ENCODE peak calls at places on chromosomes 16 and 17, in five cellular contexts. One of them, this sample, is unnamed.

GRCh38 chr17:68749742-68750562 is 148.8 kb upstream of the FAM20A start:
- DNase-seq in heart right ventricle: no peak
- DNase-seq in IMR-90: no peak
- DNase-seq in GM20000: no peak
- DNase-seq in pancreas: no peak
- DNase-seq in this sample: no peak

GRCh38 chr17:81685108-81685507 is 1.3 kb downstream of the HGS start:
- DNase-seq in heart right ventricle: no peak
- DNase-seq in IMR-90: peak
- DNase-seq in GM20000: no peak
- DNase-seq in pancreas: no peak
- DNase-seq in this sample: no peak

GRCh38 chr17:78915872-78916632 is 9.1 kb downstream of the TIMP2 start:
- DNase-seq in heart right ventricle: no peak
- DNase-seq in IMR-90: no peak
- DNase-seq in GM20000: no peak
- DNase-seq in pancreas: peak
- DNase-seq in this sample: no peak

GRCh38 chr17:78442648-78443128 is 64.2 kb downstream of the PGS1 start:
- DNase-seq in heart right ventricle: peak
- DNase-seq in IMR-90: peak
- DNase-seq in GM20000: no peak
- DNase-seq in pancreas: peak
- DNase-seq in this sample: no peak

GRCh38 chr17:8961861-8962260 is 3.6 kb downstream of the PIK3R5 start:
- DNase-seq in heart right ventricle: no peak
- DNase-seq in IMR-90: no peak
- DNase-seq in GM20000: no peak
- DNase-seq in pancreas: no peak
- DNase-seq in this sample: no peak

GRCh38 chr17:2364132-2365116 is 27.1 kb downstream of the SGSM2 start:
- DNase-seq in heart right ventricle: peak
- DNase-seq in IMR-90: no peak
- DNase-seq in GM20000: no peak
- DNase-seq in pancreas: no peak
- DNase-seq in this sample: no peak

GRCh38 chr16:8370374-8371015 is 219.8 kb downstream of the TMEM114 start:
- DNase-seq in heart right ventricle: no peak
- DNase-seq in IMR-90: peak
- DNase-seq in GM20000: no peak
- DNase-seq in pancreas: peak
- DNase-seq in this sample: no peak

GRCh38 chr17:50060951-50061712 is 5.2 kb downstream of the ITGA3 start:
- DNase-seq in heart right ventricle: peak
- DNase-seq in IMR-90: peak
- DNase-seq in GM20000: no peak
- DNase-seq in pancreas: no peak
- DNase-seq in this sample: no peak

GRCh38 chr17:45923511-45924268 is 29.3 kb downstream of the MAPT start:
- DNase-seq in heart right ventricle: no peak
- DNase-seq in IMR-90: peak
- DNase-seq in GM20000: no peak
- DNase-seq in pancreas: no peak
- DNase-seq in this sample: no peak

GRCh38 chr17:21104608-21105007 is 22.2 kb upstream of the DHRS7B start:
- DNase-seq in heart right ventricle: no peak
- DNase-seq in IMR-90: no peak
- DNase-seq in GM20000: no peak
- DNase-seq in pancreas: no peak
- DNase-seq in this sample: no peak

GRCh38 chr16:77289331-77289809 is 90.2 kb downstream of the SYCE1L start:
- DNase-seq in heart right ventricle: no peak
- DNase-seq in IMR-90: peak
- DNase-seq in GM20000: no peak
- DNase-seq in pancreas: no peak
- DNase-seq in this sample: no peak

GRCh38 chr17:9174779-9175574 is 153.7 kb downstream of the NTN1 start:
- DNase-seq in heart right ventricle: peak
- DNase-seq in IMR-90: no peak
- DNase-seq in GM20000: no peak
- DNase-seq in pancreas: no peak
- DNase-seq in this sample: no peak

GRCh38 chr16:84648595-84649510 is 542 bp downstream of the KLHL36 start:
- DNase-seq in heart right ventricle: peak
- DNase-seq in IMR-90: no peak
- DNase-seq in GM20000: peak
- DNase-seq in pancreas: peak
- DNase-seq in this sample: no peak

GRCh38 chr17:27471321-27472269 is 15.3 kb downstream of the KSR1 start:
- DNase-seq in heart right ventricle: no peak
- DNase-seq in IMR-90: peak
- DNase-seq in GM20000: peak
- DNase-seq in pancreas: no peak
- DNase-seq in this sample: peak

GRCh38 chr16:67988675-67989074 is 8.4 kb upstream of the DPEP3 start:
- DNase-seq in heart right ventricle: no peak
- DNase-seq in IMR-90: no peak
- DNase-seq in GM20000: no peak
- DNase-seq in pancreas: no peak
- DNase-seq in this sample: no peak

GRCh38 chr17:27496501-27496943 is 40.3 kb downstream of the KSR1 start:
- DNase-seq in heart right ventricle: no peak
- DNase-seq in IMR-90: no peak
- DNase-seq in GM20000: peak
- DNase-seq in pancreas: peak
- DNase-seq in this sample: no peak

GRCh38 chr17:41869426-41869825 is 4.2 kb upstream of the KLHL11 start:
- DNase-seq in heart right ventricle: no peak
- DNase-seq in IMR-90: no peak
- DNase-seq in GM20000: no peak
- DNase-seq in pancreas: no peak
- DNase-seq in this sample: no peak

GRCh38 chr17:68377771-68378201 is 79.5 kb downstream of the WIPI1 start:
- DNase-seq in heart right ventricle: no peak
- DNase-seq in IMR-90: no peak
- DNase-seq in GM20000: no peak
- DNase-seq in pancreas: no peak
- DNase-seq in this sample: no peak

GRCh38 chr17:80850817-80851216 is 140.8 kb upstream of the CHMP6 start:
- DNase-seq in heart right ventricle: no peak
- DNase-seq in IMR-90: peak
- DNase-seq in GM20000: no peak
- DNase-seq in pancreas: no peak
- DNase-seq in this sample: no peak

GRCh38 chr16:67026570-67026969 is 2.4 kb upstream of the CBFB start:
- DNase-seq in heart right ventricle: no peak
- DNase-seq in IMR-90: no peak
- DNase-seq in GM20000: no peak
- DNase-seq in pancreas: peak
- DNase-seq in this sample: no peak

GRCh38 chr17:51322390-51323029 is 62.2 kb downstream of the UTP18 start:
- DNase-seq in heart right ventricle: no peak
- DNase-seq in IMR-90: peak
- DNase-seq in GM20000: peak
- DNase-seq in pancreas: no peak
- DNase-seq in this sample: no peak

GRCh38 chr17:50443492-50444051 is 17.6 kb downstream of the ACSF2 start:
- DNase-seq in heart right ventricle: no peak
- DNase-seq in IMR-90: peak
- DNase-seq in GM20000: no peak
- DNase-seq in pancreas: no peak
- DNase-seq in this sample: no peak

GRCh38 chr17:79220715-79221291 is 146.2 kb downstream of the ENGASE start:
- DNase-seq in heart right ventricle: no peak
- DNase-seq in IMR-90: no peak
- DNase-seq in GM20000: no peak
- DNase-seq in pancreas: no peak
- DNase-seq in this sample: no peak

GRCh38 chr16:89495121-89495520 is 4.8 kb upstream of the ANKRD11 start:
- DNase-seq in heart right ventricle: no peak
- DNase-seq in IMR-90: peak
- DNase-seq in GM20000: no peak
- DNase-seq in pancreas: no peak
- DNase-seq in this sample: no peak

GRCh38 chr16:70576431-70577255 is 53.0 kb downstream of the SF3B3 start:
- DNase-seq in heart right ventricle: no peak
- DNase-seq in IMR-90: peak
- DNase-seq in GM20000: peak
- DNase-seq in pancreas: no peak
- DNase-seq in this sample: peak

GRCh38 chr16:8924214-8924613 is 39.5 kb downstream of the USP7 start:
- DNase-seq in heart right ventricle: peak
- DNase-seq in IMR-90: no peak
- DNase-seq in GM20000: no peak
- DNase-seq in pancreas: peak
- DNase-seq in this sample: no peak

GRCh38 chr17:12522743-12523181 is 142.9 kb upstream of the MYOCD start:
- DNase-seq in heart right ventricle: no peak
- DNase-seq in IMR-90: peak
- DNase-seq in GM20000: no peak
- DNase-seq in pancreas: no peak
- DNase-seq in this sample: no peak

GRCh38 chr16:55204094-55204493 is 119.9 kb upstream of the IRX6 start:
- DNase-seq in heart right ventricle: no peak
- DNase-seq in IMR-90: no peak
- DNase-seq in GM20000: no peak
- DNase-seq in pancreas: no peak
- DNase-seq in this sample: no peak

GRCh38 chr16:10165643-10166042 is 16.6 kb downstream of the GRIN2A start:
- DNase-seq in heart right ventricle: no peak
- DNase-seq in IMR-90: no peak
- DNase-seq in GM20000: no peak
- DNase-seq in pancreas: no peak
- DNase-seq in this sample: no peak

GRCh38 chr17:5629133-5629532 is 44.8 kb upstream of the NLRP1 start:
- DNase-seq in heart right ventricle: no peak
- DNase-seq in IMR-90: no peak
- DNase-seq in GM20000: no peak
- DNase-seq in pancreas: no peak
- DNase-seq in this sample: no peak

GRCh38 chr16:30473231-30474061 is 904 bp downstream of the ITGAL start:
- DNase-seq in heart right ventricle: peak
- DNase-seq in IMR-90: no peak
- DNase-seq in GM20000: peak
- DNase-seq in pancreas: no peak
- DNase-seq in this sample: no peak

GRCh38 chr16:1712791-1713261 is 6.8 kb downstream of the MAPK8IP3 start:
- DNase-seq in heart right ventricle: no peak
- DNase-seq in IMR-90: peak
- DNase-seq in GM20000: no peak
- DNase-seq in pancreas: no peak
- DNase-seq in this sample: no peak
- TF ChIP-seq CTCF in heart right ventricle: no peak
- TF ChIP-seq CTCF in IMR-90: no peak
- TF ChIP-seq CTCF in GM20000: no peak
- TF ChIP-seq CTCF in pancreas: no peak
- TF ChIP-seq CTCF in this sample: no peak

DNA sequence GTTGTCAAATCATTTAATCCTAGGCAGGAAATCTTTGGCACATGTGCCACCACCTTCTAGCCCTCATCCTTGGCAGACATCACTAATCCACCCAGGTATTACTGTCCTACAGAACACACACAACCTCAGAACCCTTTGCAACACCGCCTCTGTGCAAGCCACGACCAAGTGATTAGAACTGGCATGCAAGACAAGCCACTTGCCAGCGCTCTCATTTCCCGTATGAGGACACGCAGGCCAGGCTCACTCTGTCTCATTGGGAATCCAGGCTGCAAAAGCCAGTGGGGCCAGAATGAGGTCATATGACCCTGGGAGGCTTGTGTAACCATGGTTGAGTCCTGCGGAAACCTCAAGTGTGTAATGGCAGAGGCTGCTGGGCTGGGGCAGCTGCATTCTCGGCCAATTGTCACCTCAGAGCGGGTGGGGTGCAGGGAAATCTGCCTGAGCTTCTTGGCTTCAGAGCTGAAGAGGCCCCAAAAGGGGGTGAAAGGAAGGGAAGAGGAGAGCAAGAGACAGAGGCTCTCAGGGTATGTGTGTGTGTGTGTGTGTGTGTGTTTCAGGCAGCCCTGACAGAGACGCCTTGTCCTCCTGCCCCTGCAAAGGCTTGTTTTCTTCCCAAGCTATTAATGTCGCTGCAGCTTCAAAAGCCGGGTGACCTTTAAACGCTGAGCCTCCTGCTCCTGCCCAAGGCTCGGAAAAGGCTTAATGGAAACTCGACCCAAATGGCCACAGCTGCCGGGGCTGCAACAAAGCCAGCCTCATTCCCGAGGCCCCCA is 43.2 kb upstream of the MRPS23 start:
- DNase-seq in heart right ventricle: peak
- DNase-seq in IMR-90: peak
- DNase-seq in GM20000: no peak
- DNase-seq in pancreas: peak
- DNase-seq in this sample: no peak
- TF ChIP-seq CTCF in heart right ventricle: peak
- TF ChIP-seq CTCF in IMR-90: no peak
- TF ChIP-seq CTCF in GM20000: no peak
- TF ChIP-seq CTCF in pancreas: no peak
- TF ChIP-seq CTCF in this sample: no peak

GRCh38 chr17:39636927-39637736 is at the start of gene STARD3:
- DNase-seq in heart right ventricle: peak
- DNase-seq in IMR-90: peak
- DNase-seq in GM20000: peak
- DNase-seq in pancreas: peak
- DNase-seq in this sample: peak
- TF ChIP-seq CTCF in heart right ventricle: peak
- TF ChIP-seq CTCF in IMR-90: peak
- TF ChIP-seq CTCF in GM20000: peak
- TF ChIP-seq CTCF in pancreas: no peak
- TF ChIP-seq CTCF in this sample: no peak

GRCh38 chr17:18139949-18140348 is 31.4 kb downstream of the MYO15A start:
- DNase-seq in heart right ventricle: no peak
- DNase-seq in IMR-90: peak
- DNase-seq in GM20000: no peak
- DNase-seq in pancreas: no peak
- DNase-seq in this sample: no peak
- TF ChIP-seq CTCF in heart right ventricle: no peak
- TF ChIP-seq CTCF in IMR-90: peak
- TF ChIP-seq CTCF in GM20000: peak
- TF ChIP-seq CTCF in pancreas: no peak
- TF ChIP-seq CTCF in this sample: peak

DNA sequence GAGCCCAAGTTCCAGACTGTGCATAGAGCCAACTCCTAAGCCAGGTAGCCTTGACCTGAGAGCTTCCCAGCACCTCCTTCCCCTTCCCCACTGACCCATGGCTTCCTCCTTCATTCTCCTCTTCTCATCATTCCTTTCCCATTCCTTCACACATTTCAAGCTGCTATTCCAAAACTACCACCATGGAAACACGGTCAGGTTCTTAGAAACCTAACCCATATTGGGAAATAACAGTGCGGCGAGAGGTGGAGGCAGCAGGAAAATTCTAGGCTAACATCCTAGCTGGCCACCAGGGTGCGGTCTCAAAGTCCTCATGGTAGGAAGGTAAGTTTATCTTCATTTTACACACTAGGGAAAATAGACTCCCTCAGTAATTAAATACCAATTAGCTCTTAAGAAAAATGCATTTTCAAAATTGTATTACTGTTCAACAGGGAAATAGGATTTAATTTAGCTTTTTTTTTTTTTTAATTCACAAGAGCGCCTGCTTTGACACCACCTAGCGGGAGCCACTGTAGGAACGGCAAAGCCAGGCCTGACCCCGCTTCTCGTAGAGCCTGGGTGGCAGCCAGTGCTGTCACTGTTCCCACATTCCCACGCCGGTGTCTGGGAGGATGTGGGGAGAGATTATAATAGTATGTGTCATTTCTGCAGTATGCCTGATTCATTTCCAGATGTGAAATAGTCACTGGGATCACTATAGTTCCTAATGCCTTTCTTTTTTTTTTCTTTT is 14.0 kb upstream of the SPHK1 start:
- DNase-seq in heart right ventricle: peak
- DNase-seq in IMR-90: peak
- DNase-seq in GM20000: no peak
- DNase-seq in pancreas: peak
- DNase-seq in this sample: no peak
- TF ChIP-seq CTCF in heart right ventricle: peak
- TF ChIP-seq CTCF in IMR-90: peak
- TF ChIP-seq CTCF in GM20000: no peak
- TF ChIP-seq CTCF in pancreas: peak
- TF ChIP-seq CTCF in this sample: peak

This sample was measured in GM12864.